ENCODE peak calls at places on chromosomes 7 and 10, in six cellular contexts. One of them, this sample, is unnamed.

GRCh38 chr7:7808156-7808555 is 89.7 kb upstream of the RPA3 start:
- DNase-seq in GM23248: peak
- DNase-seq in activated T-cell treated with anti-CD3 and anti-CD28 coated beads for 1 hour: no peak
- DNase-seq in M059J: peak
- DNase-seq in SK-N-SH: no peak
- DNase-seq in cardiac muscle cell: peak
- DNase-seq in this sample: peak

GRCh38 chr7:1046722-1047679 is 2.7 kb downstream of the GPR146 start:
- DNase-seq in GM23248: no peak
- DNase-seq in activated T-cell treated with anti-CD3 and anti-CD28 coated beads for 1 hour: peak
- DNase-seq in M059J: no peak
- DNase-seq in SK-N-SH: peak
- DNase-seq in cardiac muscle cell: no peak
- DNase-seq in this sample: no peak

GRCh38 chr7:155258233-155258575 is 39.5 kb upstream of the INSIG1 start:
- DNase-seq in GM23248: peak
- DNase-seq in activated T-cell treated with anti-CD3 and anti-CD28 coated beads for 1 hour: no peak
- DNase-seq in M059J: peak
- DNase-seq in SK-N-SH: no peak
- DNase-seq in cardiac muscle cell: peak
- DNase-seq in this sample: peak

GRCh38 chr10:29246449-29246848 is 42.4 kb upstream of the LYZL1 start:
- DNase-seq in GM23248: no peak
- DNase-seq in activated T-cell treated with anti-CD3 and anti-CD28 coated beads for 1 hour: no peak
- DNase-seq in M059J: no peak
- DNase-seq in SK-N-SH: no peak
- DNase-seq in cardiac muscle cell: no peak
- DNase-seq in this sample: no peak

GRCh38 chr7:127361736-127362135 is 30.8 kb downstream of the ZNF800 start:
- DNase-seq in GM23248: no peak
- DNase-seq in activated T-cell treated with anti-CD3 and anti-CD28 coated beads for 1 hour: no peak
- DNase-seq in M059J: no peak
- DNase-seq in SK-N-SH: no peak
- DNase-seq in cardiac muscle cell: no peak
- DNase-seq in this sample: no peak

GRCh38 chr7:27181795-27182275 is 3.2 kb downstream of the HOXA11 start:
- DNase-seq in GM23248: peak
- DNase-seq in activated T-cell treated with anti-CD3 and anti-CD28 coated beads for 1 hour: no peak
- DNase-seq in M059J: no peak
- DNase-seq in SK-N-SH: no peak
- DNase-seq in cardiac muscle cell: no peak
- DNase-seq in this sample: no peak

GRCh38 chr10:114301177-114301576 is 62.1 kb downstream of the VWA2 start:
- DNase-seq in GM23248: no peak
- DNase-seq in activated T-cell treated with anti-CD3 and anti-CD28 coated beads for 1 hour: no peak
- DNase-seq in M059J: peak
- DNase-seq in SK-N-SH: no peak
- DNase-seq in cardiac muscle cell: no peak
- DNase-seq in this sample: no peak

GRCh38 chr10:95865814-95866447 is 41.8 kb upstream of the CC2D2B start:
- DNase-seq in GM23248: no peak
- DNase-seq in activated T-cell treated with anti-CD3 and anti-CD28 coated beads for 1 hour: no peak
- DNase-seq in M059J: no peak
- DNase-seq in SK-N-SH: no peak
- DNase-seq in cardiac muscle cell: no peak
- DNase-seq in this sample: no peak

GRCh38 chr7:28725045-28725630 is 233.0 kb downstream of the TRIL start:
- DNase-seq in GM23248: no peak
- DNase-seq in activated T-cell treated with anti-CD3 and anti-CD28 coated beads for 1 hour: no peak
- DNase-seq in M059J: peak
- DNase-seq in SK-N-SH: no peak
- DNase-seq in cardiac muscle cell: no peak
- DNase-seq in this sample: no peak

GRCh38 chr10:27490807-27491206 is 13.3 kb upstream of the RAB18 start:
- DNase-seq in GM23248: peak
- DNase-seq in activated T-cell treated with anti-CD3 and anti-CD28 coated beads for 1 hour: no peak
- DNase-seq in M059J: peak
- DNase-seq in SK-N-SH: no peak
- DNase-seq in cardiac muscle cell: no peak
- DNase-seq in this sample: no peak

GRCh38 chr10:75019360-75019759 is 92.1 kb upstream of the SAMD8 start:
- DNase-seq in GM23248: peak
- DNase-seq in activated T-cell treated with anti-CD3 and anti-CD28 coated beads for 1 hour: no peak
- DNase-seq in M059J: peak
- DNase-seq in SK-N-SH: no peak
- DNase-seq in cardiac muscle cell: peak
- DNase-seq in this sample: peak

GRCh38 chr10:29882766-29883165 is 176.6 kb downstream of the JCAD start:
- DNase-seq in GM23248: no peak
- DNase-seq in activated T-cell treated with anti-CD3 and anti-CD28 coated beads for 1 hour: no peak
- DNase-seq in M059J: no peak
- DNase-seq in SK-N-SH: no peak
- DNase-seq in cardiac muscle cell: no peak
- DNase-seq in this sample: no peak

GRCh38 chr7:87506243-87507180 is 31.0 kb upstream of the ABCB4 start:
- DNase-seq in GM23248: peak
- DNase-seq in activated T-cell treated with anti-CD3 and anti-CD28 coated beads for 1 hour: no peak
- DNase-seq in M059J: peak
- DNase-seq in SK-N-SH: peak
- DNase-seq in cardiac muscle cell: peak
- DNase-seq in this sample: peak

GRCh38 chr10:133141963-133142350 is 18.1 kb upstream of the KNDC1 start:
- DNase-seq in GM23248: no peak
- DNase-seq in activated T-cell treated with anti-CD3 and anti-CD28 coated beads for 1 hour: no peak
- DNase-seq in M059J: no peak
- DNase-seq in SK-N-SH: no peak
- DNase-seq in cardiac muscle cell: no peak
- DNase-seq in this sample: no peak

GRCh38 chr10:77006836-77007511 is 630.6 kb downstream of the KCNMA1 start:
- DNase-seq in GM23248: peak
- DNase-seq in activated T-cell treated with anti-CD3 and anti-CD28 coated beads for 1 hour: no peak
- DNase-seq in M059J: peak
- DNase-seq in SK-N-SH: no peak
- DNase-seq in cardiac muscle cell: no peak
- DNase-seq in this sample: no peak

GRCh38 chr10:123270221-123270620 is 116.0 kb downstream of the BUB3 start:
- DNase-seq in GM23248: peak
- DNase-seq in activated T-cell treated with anti-CD3 and anti-CD28 coated beads for 1 hour: no peak
- DNase-seq in M059J: peak
- DNase-seq in SK-N-SH: no peak
- DNase-seq in cardiac muscle cell: peak
- DNase-seq in this sample: peak

GRCh38 chr7:102471791-102472125 is 7.0 kb downstream of the POLR2J start:
- DNase-seq in GM23248: no peak
- DNase-seq in activated T-cell treated with anti-CD3 and anti-CD28 coated beads for 1 hour: no peak
- DNase-seq in M059J: no peak
- DNase-seq in SK-N-SH: no peak
- DNase-seq in cardiac muscle cell: no peak
- DNase-seq in this sample: no peak

GRCh38 chr10:67549390-67549789 is 146.6 kb downstream of the CTNNA3 start:
- DNase-seq in GM23248: no peak
- DNase-seq in activated T-cell treated with anti-CD3 and anti-CD28 coated beads for 1 hour: no peak
- DNase-seq in M059J: no peak
- DNase-seq in SK-N-SH: no peak
- DNase-seq in cardiac muscle cell: peak
- DNase-seq in this sample: peak

This sample was measured in LHCN-M2.